ENCODE peak calls at places on chromosomes 7 and 10, in four cellular contexts. One of them, this sample, is unnamed.

GRCh38 chr10:93261961-93262610 is 188.4 kb downstream of the CYP26A1 start:
- DNase-seq in A549: no peak
- DNase-seq in tibial artery: no peak
- DNase-seq in mammary epithelial cell: peak
- DNase-seq in this sample: no peak

GRCh38 chr10:38032881-38033280 is 22.4 kb downstream of the ZNF33A start:
- DNase-seq in tibial artery: no peak
- DNase-seq in mammary epithelial cell: no peak
- DNase-seq in A549: no peak
- DNase-seq in this sample: no peak

GRCh38 chr10:6200588-6201510 is 1.9 kb upstream of the PFKFB3 start:
- DNase-seq in mammary epithelial cell: peak
- DNase-seq in A549: no peak
- DNase-seq in tibial artery: peak
- DNase-seq in this sample: no peak

GRCh38 chr7:156558198-156558597 is 82.4 kb upstream of the RNF32 start:
- DNase-seq in tibial artery: no peak
- DNase-seq in mammary epithelial cell: peak
- DNase-seq in A549: peak
- DNase-seq in this sample: no peak

GRCh38 chr7:116857052-116857451 is 5.3 kb upstream of the CAPZA2 start:
- DNase-seq in A549: no peak
- DNase-seq in tibial artery: no peak
- DNase-seq in mammary epithelial cell: no peak
- DNase-seq in this sample: no peak

GRCh38 chr10:124612611-124613498 is 131.3 kb downstream of the FAM53B start:
- DNase-seq in tibial artery: no peak
- DNase-seq in mammary epithelial cell: no peak
- DNase-seq in A549: no peak
- DNase-seq in this sample: no peak

GRCh38 chr7:92717982-92718716 is 118.2 kb downstream of the CDK6 start:
- DNase-seq in A549: peak
- DNase-seq in mammary epithelial cell: peak
- DNase-seq in tibial artery: peak
- DNase-seq in this sample: no peak

GRCh38 chr7:31059551-31059950 is 7.4 kb downstream of the ADCYAP1R1 start:
- DNase-seq in tibial artery: no peak
- DNase-seq in A549: no peak
- DNase-seq in mammary epithelial cell: no peak
- DNase-seq in this sample: peak

GRCh38 chr7:5348134-5349004 is 65.6 kb downstream of the SLC29A4 start:
- DNase-seq in mammary epithelial cell: no peak
- DNase-seq in A549: no peak
- DNase-seq in tibial artery: no peak
- DNase-seq in this sample: no peak

GRCh38 chr10:50851884-50852671 is 33.3 kb downstream of the A1CF start:
- DNase-seq in mammary epithelial cell: no peak
- DNase-seq in A549: no peak
- DNase-seq in tibial artery: no peak
- DNase-seq in this sample: no peak

GRCh38 chr7:129734400-129734799 is 122.9 kb downstream of the NRF1 start:
- DNase-seq in tibial artery: no peak
- DNase-seq in A549: no peak
- DNase-seq in mammary epithelial cell: no peak
- DNase-seq in this sample: no peak

GRCh38 chr10:108696792-108697477 is 1226.4 kb downstream of the XPNPEP1 start:
- DNase-seq in tibial artery: no peak
- DNase-seq in mammary epithelial cell: no peak
- DNase-seq in A549: no peak
- DNase-seq in this sample: no peak

GRCh38 chr10:95445837-95446347 is 115.3 kb downstream of the SORBS1 start:
- DNase-seq in A549: peak
- DNase-seq in tibial artery: peak
- DNase-seq in mammary epithelial cell: peak
- DNase-seq in this sample: peak

GRCh38 chr10:49169776-49170175 is 18.4 kb downstream of the TMEM273 start:
- DNase-seq in A549: no peak
- DNase-seq in mammary epithelial cell: no peak
- DNase-seq in tibial artery: no peak
- DNase-seq in this sample: no peak

GRCh38 chr10:88702848-88703597 is 3.0 kb upstream of the LIPK start:
- DNase-seq in tibial artery: no peak
- DNase-seq in mammary epithelial cell: peak
- DNase-seq in A549: peak
- DNase-seq in this sample: peak

GRCh38 chr7:1152492-1152891 is 7.5 kb downstream of the ZFAND2A start:
- DNase-seq in A549: no peak
- DNase-seq in tibial artery: no peak
- DNase-seq in mammary epithelial cell: no peak
- DNase-seq in this sample: no peak

GRCh38 chr7:1862560-1862959 is 192.5 kb downstream of the ELFN1 start:
- DNase-seq in tibial artery: no peak
- DNase-seq in mammary epithelial cell: no peak
- DNase-seq in A549: no peak
- DNase-seq in this sample: no peak

GRCh38 chr7:27242580-27243339 is at the start of gene EVX1:
- DNase-seq in tibial artery: no peak
- DNase-seq in mammary epithelial cell: no peak
- DNase-seq in A549: no peak
- DNase-seq in this sample: no peak

GRCh38 chr10:50988792-50989191 is 85.5 kb upstream of the PRKG1 start:
- DNase-seq in tibial artery: no peak
- DNase-seq in mammary epithelial cell: no peak
- DNase-seq in A549: no peak
- DNase-seq in this sample: no peak

GRCh38 chr10:73205956-73206355 is 38.0 kb downstream of the FAM149B1 start:
- DNase-seq in A549: no peak
- DNase-seq in mammary epithelial cell: no peak
- DNase-seq in tibial artery: no peak
- DNase-seq in this sample: no peak

GRCh38 chr10:18409599-18410397 is 241.6 kb downstream of the NSUN6 start:
- DNase-seq in A549: no peak
- DNase-seq in mammary epithelial cell: no peak
- DNase-seq in tibial artery: no peak
- DNase-seq in this sample: no peak

GRCh38 chr7:52410032-52410431 is 625.4 kb upstream of the POM121L12 start:
- DNase-seq in mammary epithelial cell: no peak
- DNase-seq in A549: no peak
- DNase-seq in tibial artery: no peak
- DNase-seq in this sample: no peak

GRCh38 chr7:98771519-98772241 is 98.1 kb downstream of the TMEM130 start:
- DNase-seq in tibial artery: no peak
- DNase-seq in A549: no peak
- DNase-seq in mammary epithelial cell: no peak
- DNase-seq in this sample: peak

GRCh38 chr10:124354411-124355382 is 64.0 kb downstream of the OAT start:
- DNase-seq in mammary epithelial cell: no peak
- DNase-seq in tibial artery: peak
- DNase-seq in A549: peak
- DNase-seq in this sample: no peak

GRCh38 chr7:16982640-16983103 is 100.9 kb upstream of the AGR3 start:
- DNase-seq in tibial artery: no peak
- DNase-seq in mammary epithelial cell: peak
- DNase-seq in A549: no peak
- DNase-seq in this sample: no peak

GRCh38 chr10:98274562-98274961 is 6.6 kb upstream of the LOXL4 start:
- DNase-seq in tibial artery: no peak
- DNase-seq in A549: no peak
- DNase-seq in mammary epithelial cell: no peak
- DNase-seq in this sample: no peak

GRCh38 chr10:101886521-101887312 is 43.1 kb upstream of the KCNIP2 start:
- DNase-seq in mammary epithelial cell: no peak
- DNase-seq in A549: no peak
- DNase-seq in tibial artery: no peak
- DNase-seq in this sample: no peak

GRCh38 chr7:128362670-128363069 is 1.2 kb upstream of the PRRT4 start:
- DNase-seq in tibial artery: no peak
- DNase-seq in A549: no peak
- DNase-seq in mammary epithelial cell: peak
- DNase-seq in this sample: no peak

GRCh38 chr7:81408728-81409127 is 361.1 kb downstream of the HGF start:
- DNase-seq in A549: no peak
- DNase-seq in mammary epithelial cell: no peak
- DNase-seq in tibial artery: no peak
- DNase-seq in this sample: no peak

GRCh38 chr10:58266826-58267712 is 625 bp downstream of the IPMK start:
- DNase-seq in mammary epithelial cell: peak
- DNase-seq in A549: no peak
- DNase-seq in tibial artery: peak
- DNase-seq in this sample: no peak

GRCh38 chr7:50610521-50611277 is 45.5 kb upstream of the DDC start:
- DNase-seq in mammary epithelial cell: peak
- DNase-seq in A549: no peak
- DNase-seq in tibial artery: no peak
- DNase-seq in this sample: no peak

GRCh38 chr7:15490261-15490660 is 71.6 kb downstream of the AGMO start:
- DNase-seq in tibial artery: no peak
- DNase-seq in mammary epithelial cell: no peak
- DNase-seq in A549: no peak
- DNase-seq in this sample: no peak

GRCh38 chr7:49433794-49434193 is 339.6 kb upstream of the VWC2 start:
- DNase-seq in A549: no peak
- DNase-seq in mammary epithelial cell: no peak
- DNase-seq in tibial artery: no peak
- DNase-seq in this sample: no peak

GRCh38 chr10:61176428-61176827 is 232.4 kb upstream of the RHOBTB1 start:
- DNase-seq in mammary epithelial cell: no peak
- DNase-seq in A549: no peak
- DNase-seq in tibial artery: no peak
- DNase-seq in this sample: no peak

GRCh38 chr10:32412499-32412853 is 33.5 kb upstream of the CCDC7 start:
- DNase-seq in tibial artery: no peak
- DNase-seq in mammary epithelial cell: peak
- DNase-seq in A549: no peak
- DNase-seq in this sample: no peak

GRCh38 chr7:39217752-39218151 is 240.0 kb downstream of the POU6F2 start:
- DNase-seq in mammary epithelial cell: no peak
- DNase-seq in A549: no peak
- DNase-seq in tibial artery: no peak
- DNase-seq in this sample: no peak

GRCh38 chr10:76429642-76430041 is 998.2 kb downstream of the LRMDA start:
- DNase-seq in mammary epithelial cell: no peak
- DNase-seq in tibial artery: no peak
- DNase-seq in A549: no peak
- DNase-seq in this sample: no peak

GRCh38 chr7:97003262-97004236 is 1.8 kb upstream of the DLX6 start:
- DNase-seq in mammary epithelial cell: no peak
- DNase-seq in A549: no peak
- DNase-seq in tibial artery: no peak
- DNase-seq in this sample: no peak

DNA sequence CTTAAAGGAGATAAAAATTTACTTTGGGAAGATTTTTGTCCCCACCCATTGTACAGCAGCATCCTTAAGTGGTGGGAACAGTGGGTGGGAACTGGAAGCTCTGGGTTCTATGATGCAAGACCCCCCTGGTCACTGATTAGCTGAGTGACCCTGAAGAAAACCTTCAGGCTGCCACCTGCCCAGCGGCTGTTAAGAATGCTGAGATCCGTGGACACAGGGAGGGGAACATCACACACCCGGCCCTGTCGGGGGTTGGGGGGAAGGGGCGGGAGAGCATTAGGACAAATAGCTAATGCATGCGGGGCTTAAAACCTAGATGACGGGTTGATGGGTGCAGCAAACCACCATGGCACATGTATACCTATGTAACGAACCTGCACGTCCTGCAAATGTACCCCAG is 14.5 kb downstream of the CARD11 start:
- DNase-seq in mammary epithelial cell: no peak
- DNase-seq in tibial artery: no peak
- DNase-seq in A549: no peak
- DNase-seq in this sample: no peak
- H3K4me3 ChIP-seq in mammary epithelial cell: no peak
- H3K4me3 ChIP-seq in tibial artery: no peak
- H3K4me3 ChIP-seq in A549: no peak
- H3K4me3 ChIP-seq in this sample: no peak

GRCh38 chr10:63437334-63437949 is 28.3 kb downstream of the JMJD1C start:
- DNase-seq in tibial artery: no peak
- DNase-seq in mammary epithelial cell: peak
- DNase-seq in A549: no peak
- DNase-seq in this sample: no peak

GRCh38 chr10:63439607-63440006 is 26.2 kb downstream of the JMJD1C start:
- DNase-seq in mammary epithelial cell: no peak
- DNase-seq in tibial artery: no peak
- DNase-seq in A549: no peak
- DNase-seq in this sample: no peak

GRCh38 chr10:63436225-63436624 is 29.6 kb downstream of the JMJD1C start:
- DNase-seq in tibial artery: no peak
- DNase-seq in A549: no peak
- DNase-seq in mammary epithelial cell: no peak
- DNase-seq in this sample: no peak

GRCh38 chr10:63434866-63435854 is 30.6 kb downstream of the JMJD1C start:
- DNase-seq in A549: no peak
- DNase-seq in tibial artery: no peak
- DNase-seq in mammary epithelial cell: no peak
- DNase-seq in this sample: no peak

GRCh38 chr10:63438506-63439498 is 27.0 kb downstream of the JMJD1C start:
- DNase-seq in tibial artery: no peak
- DNase-seq in A549: no peak
- DNase-seq in mammary epithelial cell: no peak
- DNase-seq in this sample: no peak
- H3K4me3 ChIP-seq in tibial artery: no peak
- H3K4me3 ChIP-seq in A549: no peak
- H3K4me3 ChIP-seq in mammary epithelial cell: no peak
- H3K4me3 ChIP-seq in this sample: no peak

DNA sequence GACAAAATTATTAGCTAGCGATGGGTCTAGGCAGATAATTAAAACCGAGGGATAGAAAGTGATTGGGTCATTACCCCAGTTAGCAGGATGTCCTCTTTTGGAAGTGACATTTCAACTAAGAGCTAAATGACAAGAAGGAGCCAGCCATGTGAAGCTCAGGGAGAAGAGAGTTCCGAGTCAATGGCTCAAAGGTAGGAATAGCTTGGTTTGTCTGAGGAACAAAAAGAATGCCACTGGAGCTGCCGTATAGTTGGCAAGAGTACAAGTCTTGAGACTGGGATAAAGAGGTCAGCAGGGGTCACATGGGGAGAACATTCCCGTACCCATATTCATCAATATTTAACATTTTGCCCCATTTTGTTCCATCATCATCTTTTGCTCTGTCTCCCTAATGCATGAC is 115.8 kb downstream of the ICA1 start:
- DNase-seq in mammary epithelial cell: no peak
- DNase-seq in A549: no peak
- DNase-seq in tibial artery: no peak
- DNase-seq in this sample: no peak
- H3K4me3 ChIP-seq in mammary epithelial cell: no peak
- H3K4me3 ChIP-seq in A549: no peak
- H3K4me3 ChIP-seq in tibial artery: no peak
- H3K4me3 ChIP-seq in this sample: no peak

GRCh38 chr7:90320014-90320413 is 1.1 kb downstream of the FAM237B start:
- DNase-seq in mammary epithelial cell: no peak
- DNase-seq in tibial artery: no peak
- DNase-seq in A549: no peak
- DNase-seq in this sample: no peak
- H3K4me3 ChIP-seq in mammary epithelial cell: no peak
- H3K4me3 ChIP-seq in tibial artery: no peak
- H3K4me3 ChIP-seq in A549: no peak
- H3K4me3 ChIP-seq in this sample: no peak

GRCh38 chr7:84100866-84101265 is 93.7 kb downstream of the SEMA3A start:
- DNase-seq in mammary epithelial cell: peak
- DNase-seq in tibial artery: no peak
- DNase-seq in A549: peak
- DNase-seq in this sample: no peak
- H3K4me3 ChIP-seq in mammary epithelial cell: no peak
- H3K4me3 ChIP-seq in tibial artery: no peak
- H3K4me3 ChIP-seq in A549: no peak
- H3K4me3 ChIP-seq in this sample: no peak